ENCODE peak calls at places on chromosomes 12 and 14, in four cellular contexts. Y, V, O and N are unnamed samples.

GRCh38 chr14:101737414-101738367 is 23.8 kb upstream of the PPP2R5C start:
- DNase-seq in Y (no peak), V (no peak), O (no peak), N (no peak)

GRCh38 chr14:61420326-61420725 is 98.9 kb downstream of the PRKCH start:
- DNase-seq in Y (no peak), V (no peak), O (peak), N (no peak)

GRCh38 chr12:88658009-88658408 is 77.7 kb upstream of the KITLG start:
- DNase-seq in Y (no peak), V (peak), O (peak), N (peak)

GRCh38 chr12:56020437-56021189 is at the start of gene IKZF4:
- DNase-seq in Y (peak), V (no peak), O (no peak), N (peak)

GRCh38 chr14:63773504-63773903 is 45.6 kb upstream of the SGPP1 start:
- DNase-seq in Y (no peak), V (no peak), O (no peak), N (no peak)

GRCh38 chr12:26721800-26722199 is 111.2 kb downstream of the ITPR2 start:
- DNase-seq in Y (no peak), V (no peak), O (peak), N (no peak)

GRCh38 chr12:53953831-53954693 is 641 bp upstream of the HOXC12 start:
- DNase-seq in Y (no peak), V (no peak), O (no peak), N (no peak)

GRCh38 chr12:70756118-70756517 is 118.9 kb upstream of the PTPRB start:
- DNase-seq in Y (no peak), V (peak), O (peak), N (peak)

GRCh38 chr12:104846056-104846762 is 111.9 kb downstream of the SLC41A2 start:
- DNase-seq in Y (no peak), V (no peak), O (peak), N (peak)

GRCh38 chr14:93112891-93113677 is 2.6 kb downstream of the ITPK1 start:
- DNase-seq in Y (peak), V (no peak), O (peak), N (peak)

GRCh38 chr12:82625523-82625922 is 61.2 kb upstream of the TMTC2 start:
- DNase-seq in Y (peak), V (no peak), O (no peak), N (no peak)

GRCh38 chr14:99937475-99938244 is 127.6 kb upstream of the EVL start:
- DNase-seq in Y (no peak), V (no peak), O (no peak), N (no peak)

GRCh38 chr12:228846-229200 is 14.9 kb upstream of the SLC6A12 start:
- DNase-seq in Y (no peak), V (no peak), O (no peak), N (no peak)

GRCh38 chr12:26297386-26298070 is 102.2 kb downstream of the SSPN start:
- DNase-seq in Y (no peak), V (no peak), O (peak), N (no peak)

GRCh38 chr12:102232446-102232845 is 34.8 kb upstream of the PMCH start:
- DNase-seq in Y (no peak), V (no peak), O (no peak), N (peak)

GRCh38 chr12:86122846-86123468 is 133.2 kb downstream of the MGAT4C start:
- DNase-seq in Y (no peak), V (no peak), O (no peak), N (no peak)

DNA sequence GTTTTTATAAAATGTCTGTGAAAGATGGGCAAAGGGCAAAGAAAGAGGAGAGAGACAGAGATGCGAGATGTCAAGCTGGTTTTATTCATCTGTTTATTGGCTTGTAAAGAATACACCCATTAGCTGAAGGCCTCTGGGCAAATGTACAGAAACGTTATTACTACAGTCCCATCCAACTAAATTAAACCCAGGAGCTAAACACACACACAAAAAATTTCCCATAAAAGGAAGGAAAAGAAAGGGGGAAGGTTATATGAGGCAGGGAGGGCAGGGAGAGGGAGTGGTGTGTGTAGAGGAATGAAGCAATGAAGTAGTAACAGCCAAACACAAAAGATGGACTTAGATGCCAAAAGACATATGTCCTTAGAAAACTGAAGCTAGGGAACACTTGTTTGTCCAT is 3.1 kb upstream of the MFAP5 start:
- DNase-seq in Y (no peak), V (no peak), O (no peak), N (peak)
- H3K4me3 ChIP-seq in Y (no peak), V (no peak), O (no peak), N (no peak)

GRCh38 chr14:104805941-104806624 is 5.2 kb downstream of the ZBTB42 start:
- DNase-seq in Y (no peak), V (no peak), O (no peak), N (no peak)

GRCh38 chr14:104803916-104804371 is 3.0 kb downstream of the ZBTB42 start:
- DNase-seq in Y (no peak), V (no peak), O (no peak), N (no peak)

GRCh38 chr14:104806625-104807465 is 5.9 kb downstream of the ZBTB42 start:
- DNase-seq in Y (no peak), V (no peak), O (no peak), N (no peak)

GRCh38 chr14:104804481-104805325 is 3.8 kb downstream of the ZBTB42 start:
- DNase-seq in Y (no peak), V (no peak), O (no peak), N (no peak)

GRCh38 chr14:104805326-104805678 is 4.4 kb downstream of the ZBTB42 start:
- DNase-seq in Y (no peak), V (no peak), O (peak), N (peak)
- H3K4me3 ChIP-seq in Y (no peak), V (no peak), O (no peak), N (no peak)

GRCh38 chr12:66813137-66813867 is 134.4 kb upstream of the GRIP1 start:
- DNase-seq in Y (no peak), V (no peak), O (no peak), N (no peak)
- H3K4me3 ChIP-seq in Y (no peak), V (no peak), O (no peak), N (no peak)

DNA sequence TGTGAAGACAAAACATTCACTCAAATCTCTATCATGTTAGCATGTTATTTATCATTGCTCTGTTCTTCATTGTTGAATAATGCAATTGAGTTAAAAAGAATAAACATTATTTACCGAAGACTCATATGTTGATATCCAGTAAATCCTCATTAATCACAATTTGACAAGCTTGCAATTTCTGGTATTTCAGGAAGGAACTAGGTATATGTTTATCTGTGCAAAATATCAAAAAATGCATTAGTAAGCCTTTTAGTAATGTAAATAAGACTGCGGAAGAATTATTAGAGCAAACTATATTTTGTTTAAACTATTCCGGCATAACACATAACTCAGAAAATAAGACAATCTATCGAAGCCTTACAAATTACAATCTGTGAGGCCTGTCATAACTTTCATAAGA is 222.7 kb upstream of the NOVA1 start:
- DNase-seq in Y (no peak), V (no peak), O (no peak), N (no peak)
- H3K4me3 ChIP-seq in Y (no peak), V (no peak), O (no peak), N (no peak)

GRCh38 chr14:74921987-74922751 is 891 bp downstream of the RPS6KL1 start:
- DNase-seq in Y (no peak), V (no peak), O (no peak), N (no peak)
- H3K4me3 ChIP-seq in Y (peak), V (peak), O (no peak), N (no peak)